ENCODE peak calls at places on chromosomes 12 and 14, in seven cellular contexts. A, F, B, W, O, D and G are unnamed samples.

GRCh38 chr14:31659278-31659677 is 98.1 kb downstream of the NUBPL start:
- DNase-seq in W (no peak), A (no peak), D (no peak), F (no peak), B (no peak), O (no peak), G (no peak)

GRCh38 chr12:32273712-32274111 is 125.6 kb upstream of the FGD4 start:
- DNase-seq in D (no peak), O (no peak), W (no peak), A (no peak), B (no peak), F (no peak), G (no peak)

GRCh38 chr14:22190411-22191191 is 398.4 kb downstream of the DAD1 start:
- DNase-seq in D (no peak), A (peak), F (no peak), B (no peak), O (peak), W (peak), G (no peak)

GRCh38 chr14:26261368-26262122 is 336.3 kb downstream of the NOVA1 start:
- DNase-seq in D (no peak), B (no peak), A (no peak), O (no peak), W (no peak), F (no peak), G (no peak)

GRCh38 chr14:83744901-83745300 is 1785.0 kb upstream of the FLRT2 start:
- DNase-seq in F (no peak), B (no peak), A (no peak), O (no peak), W (no peak), D (no peak), G (no peak)

GRCh38 chr14:104519721-104520120 is 59.8 kb upstream of the C14orf180 start:
- DNase-seq in W (no peak), A (no peak), F (no peak), D (peak), O (no peak), B (no peak), G (no peak)

GRCh38 chr12:10098762-10099161 is at the start of gene CLEC1A:
- DNase-seq in B (no peak), A (no peak), D (no peak), F (no peak), W (peak), O (peak), G (peak)

GRCh38 chr12:52402873-52403510 is 3.1 kb downstream of the KRT82 start:
- DNase-seq in A (no peak), O (no peak), F (no peak), D (no peak), W (no peak), B (no peak), G (no peak)

GRCh38 chr12:60522684-60523083 is 926.9 kb downstream of the SLC16A7 start:
- DNase-seq in B (no peak), F (no peak), W (no peak), A (no peak), O (no peak), D (no peak), G (no peak)

GRCh38 chr14:58307597-58308316 is 9.4 kb downstream of the ARID4A start:
- DNase-seq in W (no peak), A (no peak), O (no peak), D (no peak), B (no peak), F (no peak), G (no peak)

GRCh38 chr14:76456200-76456599 is 80.3 kb downstream of the ESRRB start:
- DNase-seq in O (peak), W (no peak), A (peak), F (peak), D (no peak), B (peak), G (no peak)

GRCh38 chr12:123958876-123959275 is 13.8 kb downstream of the CCDC92 start:
- DNase-seq in B (no peak), O (no peak), D (no peak), W (no peak), A (no peak), F (no peak), G (no peak)

GRCh38 chr12:122861586-122861970 is 26.3 kb downstream of the HIP1R start:
- DNase-seq in O (no peak), D (no peak), A (no peak), F (no peak), B (no peak), W (no peak), G (no peak)

GRCh38 chr14:101558739-101559240 is 2.5 kb upstream of the DIO3 start:
- DNase-seq in W (no peak), A (no peak), F (no peak), D (no peak), O (peak), B (no peak), G (no peak)
- H3K4me3 ChIP-seq in W (no peak), A (no peak), F (no peak), D (peak), O (no peak), B (no peak), G (peak)

DNA sequence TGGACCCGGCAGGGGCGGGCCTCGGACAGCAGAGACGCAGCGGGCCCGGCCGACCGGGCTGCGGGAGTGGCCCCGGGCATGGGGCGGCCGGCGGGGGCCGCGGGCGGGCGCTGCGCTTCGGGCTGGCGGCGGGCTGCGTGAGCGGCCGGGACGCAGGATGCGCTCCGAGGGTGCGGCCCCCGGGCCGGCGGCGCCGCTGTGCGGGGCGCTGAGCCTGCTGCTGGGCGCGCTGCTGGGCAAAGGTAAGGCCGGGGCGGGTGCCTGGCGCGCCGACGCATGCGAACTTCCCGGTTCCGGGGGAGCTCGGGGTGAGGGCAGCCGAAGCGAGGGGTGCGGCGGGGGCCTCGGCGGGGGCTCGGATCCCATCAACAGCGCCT is 264 bp downstream of the TMEM132C start:
- DNase-seq in D (no peak), B (no peak), W (no peak), A (no peak), O (no peak), F (no peak), G (peak)
- H3K4me3 ChIP-seq in D (peak), B (no peak), W (no peak), A (no peak), O (no peak), F (no peak), G (peak)

GRCh38 chr12:128021561-128021960 is 245.4 kb upstream of the TMEM132C start:
- DNase-seq in B (no peak), D (no peak), F (no peak), O (no peak), W (no peak), A (no peak), G (no peak)

GRCh38 chr12:128025856-128026255 is 241.1 kb upstream of the TMEM132C start:
- DNase-seq in W (no peak), B (peak), D (no peak), F (no peak), A (no peak), O (no peak), G (no peak)

GRCh38 chr12:128015276-128015675 is 251.7 kb upstream of the TMEM132C start:
- DNase-seq in B (no peak), F (no peak), O (no peak), A (no peak), W (no peak), D (no peak), G (no peak)

GRCh38 chr12:128019996-128020544 is 246.9 kb upstream of the TMEM132C start:
- DNase-seq in O (no peak), D (no peak), B (no peak), F (no peak), W (no peak), A (no peak), G (no peak)
- H3K4me3 ChIP-seq in O (no peak), D (no peak), B (no peak), F (no peak), W (no peak), A (no peak), G (no peak)

GRCh38 chr14:39320318-39320717 is 86.6 kb downstream of the MIA2 start:
- DNase-seq in W (no peak), B (no peak), D (no peak), A (peak), O (peak), F (peak), G (no peak)

GRCh38 chr14:39322807-39323206 is 89.1 kb downstream of the MIA2 start:
- DNase-seq in O (peak), W (peak), A (peak), B (no peak), F (peak), D (no peak), G (no peak)

GRCh38 chr14:39315859-39316444 is 82.2 kb downstream of the MIA2 start:
- DNase-seq in B (no peak), O (no peak), D (no peak), A (no peak), F (no peak), W (no peak), G (no peak)

GRCh38 chr14:39318574-39318973 is 84.9 kb downstream of the MIA2 start:
- DNase-seq in F (no peak), B (no peak), D (no peak), W (no peak), O (peak), A (no peak), G (no peak)

GRCh38 chr14:39316844-39317553 is 83.3 kb downstream of the MIA2 start:
- DNase-seq in A (no peak), F (no peak), W (no peak), B (no peak), O (no peak), D (no peak), G (no peak)
- H3K4me3 ChIP-seq in A (no peak), F (no peak), W (no peak), B (no peak), O (no peak), D (no peak), G (no peak)

GRCh38 chr12:47649381-47649780 is 56.4 kb downstream of the RPAP3 start:
- DNase-seq in F (no peak), A (no peak), B (no peak), O (no peak), W (no peak), D (no peak), G (no peak)

GRCh38 chr12:47650469-47650868 is 55.4 kb downstream of the RPAP3 start:
- DNase-seq in B (no peak), F (no peak), W (no peak), D (no peak), A (peak), O (peak), G (no peak)

GRCh38 chr12:47652491-47653234 is 53.2 kb downstream of the RPAP3 start:
- DNase-seq in O (no peak), W (no peak), D (no peak), B (peak), A (peak), F (no peak), G (no peak)

GRCh38 chr12:47648056-47648579 is 57.7 kb downstream of the RPAP3 start:
- DNase-seq in O (no peak), W (no peak), A (no peak), F (no peak), D (no peak), B (no peak), G (no peak)

DNA sequence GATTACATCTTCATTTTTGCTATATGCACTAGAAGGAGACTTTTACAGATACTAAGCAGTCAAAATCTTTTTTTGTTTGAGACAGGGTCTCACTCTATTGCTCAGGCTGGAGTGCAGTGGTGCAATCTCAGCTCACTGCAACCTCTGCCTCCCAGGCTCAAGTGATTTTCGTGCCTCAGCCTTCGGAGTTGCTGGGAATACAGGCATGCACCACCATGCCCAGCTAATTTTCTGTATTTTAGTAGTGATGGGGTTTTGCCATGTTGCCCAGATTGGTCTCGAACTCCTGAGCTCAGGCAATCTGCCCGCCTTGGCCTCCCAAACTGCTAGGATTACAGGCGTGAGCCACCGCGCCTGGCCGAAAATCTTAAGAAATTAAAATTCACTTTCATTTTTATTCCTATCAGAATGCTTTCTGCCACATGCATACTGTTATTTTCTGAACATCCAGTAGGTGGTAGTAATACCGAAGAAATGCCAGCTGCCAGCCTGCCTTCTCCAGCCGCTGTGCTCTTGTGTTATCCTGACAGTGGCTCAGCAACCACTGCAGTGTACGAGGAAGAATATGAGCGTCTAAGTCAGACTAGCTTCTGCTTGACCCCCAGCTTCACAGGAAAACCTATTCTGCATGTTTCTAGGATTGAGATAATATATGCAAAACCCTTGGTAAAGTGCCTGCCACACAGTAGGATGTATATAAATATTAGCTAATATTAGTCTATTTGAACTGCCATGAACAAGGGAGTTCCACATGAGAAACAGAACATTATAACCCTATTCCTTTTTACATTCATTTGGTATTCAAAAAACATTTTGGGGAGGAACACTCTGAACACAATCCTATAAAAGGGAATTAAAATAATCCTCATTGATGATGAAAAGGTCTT is 54.2 kb downstream of the RPAP3 start:
- DNase-seq in F (peak), D (peak), W (no peak), B (peak), O (peak), A (peak), G (no peak)
- H3K4me3 ChIP-seq in F (no peak), D (peak), W (no peak), B (no peak), O (no peak), A (peak), G (no peak)